ENCODE peak calls at places on chromosomes 1 and 21, in five cellular contexts. N is esophagus squamous epithelium, C is upper lobe of right lung, S is Peyer's patch, V is sigmoid colon. W is an unnamed sample. For H3K36me3, the result is how much of the 10 kb centered on the place peaks cover.

GRCh38 chr1:163844393-163844948 is 522.7 kb downstream of the NUF2 start:
- DNase-seq in V (no peak), N (no peak), S (no peak), C (no peak), W (no peak)

GRCh38 chr1:29576510-29576909 is 340.2 kb downstream of the PTPRU start:
- DNase-seq in N (no peak), C (no peak), V (no peak), S (no peak), W (no peak)

GRCh38 chr1:107140703-107141490 is at the start of gene NTNG1:
- DNase-seq in S (no peak), N (no peak), C (peak), V (no peak), W (no peak)

GRCh38 chr1:2228157-2228594 is at the start of gene SKI:
- DNase-seq in C (no peak), V (no peak), S (no peak), N (no peak), W (no peak)

GRCh38 chr1:244065063-244065788 is 14.1 kb downstream of the ZBTB18 start:
- DNase-seq in V (no peak), S (peak), C (no peak), N (no peak), W (peak)

GRCh38 chr1:8776104-8776503 is 41.3 kb downstream of the RERE start:
- DNase-seq in V (no peak), S (no peak), N (no peak), C (no peak), W (no peak)

GRCh38 chr1:93692451-93692861 is 10.8 kb upstream of the BCAR3 start:
- DNase-seq in N (no peak), C (peak), S (no peak), V (no peak), W (no peak)

GRCh38 chr1:94093996-94094395 is 27.0 kb downstream of the ABCA4 start:
- DNase-seq in C (no peak), N (no peak), V (peak), S (no peak), W (no peak)

GRCh38 chr1:30087465-30087864 is 635.9 kb downstream of the MATN1 start:
- DNase-seq in S (no peak), C (no peak), N (no peak), V (no peak), W (no peak)

GRCh38 chr1:195979646-195980045 is 628.6 kb downstream of the KCNT2 start:
- DNase-seq in N (no peak), C (no peak), S (no peak), V (no peak), W (no peak)

GRCh38 chr1:109586055-109586454 is 33.4 kb downstream of the GNAT2 start:
- DNase-seq in S (no peak), V (no peak), C (no peak), N (no peak), W (no peak)

GRCh38 chr1:5691795-5692517 is 300.3 kb downstream of the NPHP4 start:
- DNase-seq in C (no peak), V (no peak), S (no peak), N (no peak), W (no peak)

GRCh38 chr1:174788981-174789380 is 210.8 kb upstream of the CACYBP start:
- DNase-seq in V (no peak), N (no peak), S (no peak), C (no peak), W (no peak)

GRCh38 chr1:228336308-228337030 is 70.2 kb downstream of the TRIM11 start:
- DNase-seq in S (peak), V (peak), N (no peak), C (peak), W (no peak)

GRCh38 chr21:45825209-45825602 is 156.4 kb upstream of the COL6A1 start:
- DNase-seq in S (no peak), C (no peak), V (peak), N (no peak), W (no peak)

GRCh38 chr1:34164510-34165381 is at the start of gene CSMD2:
- DNase-seq in V (no peak), S (no peak), N (no peak), C (peak), W (no peak)

GRCh38 chr1:3880429-3881190 is 19.5 kb downstream of the C1orf174 start:
- DNase-seq in N (no peak), C (no peak), V (no peak), S (no peak), W (no peak)

GRCh38 chr1:185435696-185436379 is 118.8 kb upstream of the IVNS1ABP start:
- DNase-seq in S (peak), N (no peak), V (no peak), C (no peak), W (peak)

GRCh38 chr1:185439727-185440415 is 122.8 kb upstream of the IVNS1ABP start:
- DNase-seq in V (no peak), N (no peak), S (no peak), C (no peak), W (peak)

GRCh38 chr1:185440877-185441276 is 123.8 kb upstream of the IVNS1ABP start:
- DNase-seq in V (no peak), S (no peak), N (no peak), C (no peak), W (no peak)

GRCh38 chr1:185441608-185442007 is 124.6 kb upstream of the IVNS1ABP start:
- DNase-seq in N (no peak), V (no peak), S (no peak), C (no peak), W (peak)

DNA sequence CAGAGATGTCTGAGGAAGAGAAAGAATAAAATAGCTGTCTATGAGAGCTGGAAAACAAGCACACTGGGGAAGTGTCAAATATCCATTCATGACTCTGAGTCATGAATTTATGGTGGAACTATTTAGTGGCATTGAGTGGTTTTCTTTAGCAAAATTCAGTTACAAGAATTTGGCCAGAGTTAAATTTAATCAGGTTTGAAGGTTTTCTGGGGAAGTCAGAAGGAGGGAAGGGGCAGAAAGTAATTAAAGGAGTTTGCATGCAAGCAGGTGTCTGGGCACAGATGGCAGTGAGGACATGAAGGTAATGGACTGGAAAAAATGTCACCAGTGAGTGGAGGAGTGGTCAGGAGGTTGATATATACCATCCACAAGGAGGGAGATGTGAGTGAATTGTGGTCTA is 121.9 kb upstream of the IVNS1ABP start:
- DNase-seq in C (no peak), V (no peak), S (no peak), N (no peak), W (no peak)
- H3K4me3 ChIP-seq in C (no peak), V (no peak), S (no peak), N (no peak), W (no peak)

GRCh38 chr21:18350216-18350615 is 53.4 kb downstream of the TMPRSS15 start:
- DNase-seq in S (no peak), C (no peak), N (no peak), V (no peak), W (no peak)

GRCh38 chr21:18356801-18357200 is 46.8 kb downstream of the TMPRSS15 start:
- DNase-seq in C (no peak), S (no peak), N (no peak), V (no peak), W (no peak)

GRCh38 chr21:18349468-18349867 is 54.1 kb downstream of the TMPRSS15 start:
- DNase-seq in V (no peak), N (no peak), S (no peak), C (no peak), W (no peak)

GRCh38 chr21:18354947-18355346 is 48.6 kb downstream of the TMPRSS15 start:
- DNase-seq in N (no peak), V (no peak), C (no peak), S (no peak), W (no peak)
- H3K36me3 ChIP-seq in N (under half), V (under half), C (under half), S (under half), W (under half)

GRCh38 chr1:234586304-234586703 is 23.7 kb downstream of the IRF2BP2 start:
- DNase-seq in C (no peak), N (no peak), V (no peak), S (no peak), W (no peak)
- H3K27ac ChIP-seq in C (no peak), N (peak), V (peak), S (peak), W (no peak)

DNA sequence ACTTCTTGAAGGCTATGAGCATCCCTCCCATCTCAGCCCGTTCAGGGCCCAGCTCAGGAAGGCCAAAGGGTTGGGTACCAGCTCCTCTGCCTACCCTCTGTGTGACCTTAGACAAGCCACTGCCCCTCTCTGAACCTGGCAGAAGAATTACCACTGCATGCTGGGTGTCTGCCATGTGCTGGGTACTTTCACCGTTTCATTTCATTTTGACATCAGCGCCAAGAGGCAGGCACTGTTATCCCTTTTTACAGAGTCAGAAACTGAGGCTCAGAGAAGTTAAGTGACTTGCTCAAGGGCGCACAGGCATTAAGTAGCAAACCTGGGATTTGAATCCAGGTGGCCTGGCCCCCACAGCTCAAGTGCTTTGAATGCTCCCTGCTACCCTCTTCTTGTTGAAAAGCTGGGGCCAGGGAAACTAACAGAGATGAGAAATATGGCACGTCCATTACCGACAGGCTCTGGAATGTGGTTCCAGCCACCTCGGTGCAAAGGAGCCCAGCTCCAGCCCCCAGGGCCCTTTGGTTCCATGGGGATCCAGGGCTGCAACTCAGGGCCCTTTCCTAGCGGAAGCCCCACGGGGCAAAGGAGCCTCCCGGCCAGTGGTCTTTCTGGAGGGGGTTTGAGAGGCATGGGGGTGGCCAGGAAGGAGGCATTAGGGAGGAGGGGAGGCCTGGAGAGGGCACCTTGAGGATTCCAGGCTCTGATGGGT is 6.5 kb downstream of the TMEM82 start:
- DNase-seq in V (no peak), S (no peak), N (no peak), C (no peak), W (no peak)
- H3K4me3 ChIP-seq in V (no peak), S (no peak), N (no peak), C (no peak), W (no peak)

W was measured in small intestine.